ENCODE peak calls at places on chromosomes 11 and 22, in ten cellular contexts. X, H, B, M, P, F, J, O, L and E are unnamed samples.

GRCh38 chr11:73237471-73238290 is 19.6 kb downstream of the P2RY2 start:
- DNase-seq in M (peak), F (no peak), L (no peak), X (no peak), P (peak), B (no peak), J (peak), H (no peak), O (no peak), E (no peak)

GRCh38 chr22:41285441-41285819 is 557 bp downstream of the RANGAP1 start:
- DNase-seq in O (peak), P (peak), X (peak), B (peak), M (peak), L (peak), H (peak), J (peak), F (peak), E (no peak)

GRCh38 chr11:70109006-70109405 is 30.9 kb downstream of the ANO1 start:
- DNase-seq in H (no peak), M (no peak), F (no peak), O (no peak), P (peak), B (no peak), L (no peak), X (no peak), J (no peak), E (no peak)

GRCh38 chr11:69041516-69041915 is 7.2 kb upstream of the TPCN2 start:
- DNase-seq in F (no peak), H (no peak), X (no peak), B (no peak), P (peak), L (no peak), O (no peak), J (no peak), M (peak), E (no peak)

GRCh38 chr22:38599466-38599865 is 29.5 kb upstream of the DMC1 start:
- DNase-seq in M (no peak), B (no peak), J (no peak), O (no peak), P (no peak), L (no peak), F (no peak), H (no peak), X (no peak), E (no peak)

GRCh38 chr22:25045176-25045575 is 92.7 kb downstream of the KIAA1671 start:
- DNase-seq in F (no peak), L (no peak), M (no peak), H (no peak), P (no peak), O (no peak), X (no peak), B (no peak), J (no peak), E (no peak)

GRCh38 chr11:70381872-70382842 is 16.2 kb upstream of the CTTN start:
- DNase-seq in J (peak), H (no peak), B (no peak), O (no peak), P (peak), M (peak), X (no peak), F (peak), L (no peak), E (no peak)

GRCh38 chr11:66076561-66076960 is 6.5 kb downstream of the PACS1 start:
- DNase-seq in X (no peak), B (no peak), O (no peak), P (peak), L (no peak), H (no peak), F (no peak), M (peak), J (peak), E (no peak)

GRCh38 chr11:76172583-76172982 is 33.7 kb downstream of the WNT11 start:
- DNase-seq in P (no peak), O (no peak), H (no peak), L (no peak), X (no peak), M (no peak), F (no peak), J (no peak), B (no peak), E (no peak)

GRCh38 chr22:37293172-37293571 is 10.9 kb downstream of the CYTH4 start:
- DNase-seq in J (no peak), M (no peak), B (no peak), P (no peak), X (no peak), H (no peak), F (no peak), O (no peak), L (no peak), E (no peak)

GRCh38 chr11:8812438-8812837 is 98.6 kb upstream of the AKIP1 start:
- DNase-seq in O (no peak), B (no peak), P (peak), X (no peak), L (no peak), H (no peak), F (peak), M (peak), J (peak), E (no peak)

GRCh38 chr11:48001438-48002021 is 21.2 kb downstream of the PTPRJ start:
- DNase-seq in O (peak), L (no peak), X (no peak), H (peak), F (peak), J (peak), M (peak), B (no peak), P (peak), E (peak)

GRCh38 chr11:11396290-11397042 is 43.4 kb upstream of the CSNK2A3 start:
- DNase-seq in P (peak), M (peak), J (peak), L (peak), X (no peak), F (peak), H (no peak), O (no peak), B (no peak), E (no peak)

GRCh38 chr22:43562843-43563242 is 151.0 kb downstream of the MPPED1 start:
- DNase-seq in H (no peak), L (no peak), X (no peak), B (no peak), M (no peak), P (no peak), J (no peak), O (no peak), F (no peak), E (no peak)
- TF ChIP-seq CTCF in H (no peak), L (no peak), X (no peak), B (no peak), M (no peak), P (no peak), J (no peak), O (no peak), F (no peak), E (no peak)

DNA sequence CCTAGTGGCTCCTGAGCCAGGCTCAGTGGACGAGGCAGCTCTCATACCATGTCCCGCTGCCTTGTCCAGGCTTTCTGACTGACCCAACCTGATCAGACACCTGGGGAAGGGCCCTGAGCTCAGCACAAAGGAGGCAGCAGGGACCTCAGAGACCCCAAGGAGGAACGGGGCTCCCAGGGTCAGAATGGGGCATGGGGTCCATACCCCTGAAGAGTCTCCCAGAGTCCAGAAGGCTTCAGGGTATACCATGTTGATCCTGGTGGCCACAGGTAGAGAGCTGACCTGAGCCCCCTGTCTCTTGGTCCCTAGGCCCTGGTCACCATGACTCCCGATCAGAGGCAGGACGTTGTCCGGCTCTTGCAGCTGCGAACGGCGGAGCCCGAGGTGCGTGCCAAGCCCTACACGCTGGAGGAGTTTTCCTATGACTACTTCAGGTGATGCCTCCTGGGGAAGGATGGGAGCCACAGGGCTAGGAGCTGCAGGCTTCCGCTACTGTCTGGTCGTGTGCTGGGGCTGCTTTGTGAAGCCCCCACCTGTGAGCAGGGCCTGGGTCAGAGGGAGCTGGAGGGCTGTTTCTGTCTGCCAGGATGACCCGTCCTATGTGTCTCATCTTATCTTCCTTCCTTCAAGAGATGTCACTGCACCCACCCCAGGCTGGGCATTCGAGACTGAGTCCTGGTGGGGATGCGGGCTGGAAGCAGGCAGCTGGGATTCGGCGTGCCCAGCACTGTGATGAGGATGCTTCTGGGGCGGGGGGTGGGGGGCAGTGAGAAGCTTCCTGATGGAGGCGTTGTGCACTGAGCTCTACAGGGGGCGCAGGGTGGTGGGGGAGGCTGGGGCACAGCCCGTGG is 74.2 kb downstream of the MYO7A start:
- DNase-seq in M (no peak), P (no peak), B (no peak), L (no peak), O (no peak), J (no peak), H (no peak), X (no peak), F (no peak), E (no peak)
- H3K4me3 ChIP-seq in M (no peak), P (no peak), B (no peak), L (no peak), O (no peak), J (no peak), H (no peak), X (no peak), F (no peak), E (no peak)

GRCh38 chr11:97325693-97326092 is 935.9 kb downstream of the JRKL start:
- DNase-seq in J (no peak), L (no peak), O (no peak), X (no peak), P (no peak), M (no peak), H (no peak), F (no peak), B (no peak), E (no peak)
- TF ChIP-seq CTCF in J (no peak), L (no peak), O (no peak), X (no peak), P (no peak), M (no peak), H (peak), F (no peak), B (no peak), E (no peak)

GRCh38 chr11:102047305-102047924 is at the start of gene CFAP300:
- DNase-seq in J (peak), H (peak), O (peak), F (peak), L (peak), B (peak), X (peak), P (peak), M (peak), E (no peak)
- H3K4me3 ChIP-seq in J (peak), H (no peak), O (no peak), F (peak), L (peak), B (peak), X (no peak), P (peak), M (peak), E (peak)

DNA sequence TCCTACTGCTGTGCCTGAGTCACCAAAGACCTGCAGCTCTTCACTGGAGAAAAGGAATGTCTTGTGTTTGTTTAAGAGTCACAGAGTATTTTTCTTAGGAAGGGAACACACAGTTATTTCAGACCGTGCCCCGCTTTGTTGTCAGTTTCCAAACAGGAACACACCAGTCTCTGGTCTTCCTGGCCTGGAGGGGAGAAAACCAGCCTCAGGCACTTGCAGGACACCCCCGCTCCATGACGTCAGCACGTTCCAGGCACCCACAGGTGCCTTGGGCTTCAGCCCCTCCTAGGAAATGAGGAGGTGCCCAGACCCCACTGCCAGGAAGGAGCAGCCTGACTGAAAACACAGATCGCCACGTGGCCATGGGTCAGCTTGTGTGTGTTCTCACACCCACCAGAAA is 5.4 kb downstream of the DEAF1 start:
- DNase-seq in L (peak), X (no peak), H (no peak), J (no peak), F (no peak), O (no peak), M (no peak), B (no peak), P (no peak), E (no peak)
- TF ChIP-seq CTCF in L (no peak), X (no peak), H (no peak), J (no peak), F (no peak), O (no peak), M (no peak), B (no peak), P (no peak), E (no peak)